ENCODE peak calls at places on chromosomes 3 and 15, in four cellular contexts. E, J, Y and Q are unnamed samples. For H3K4me1, the result is how much of the 10 kb centered on the place peaks cover.

GRCh38 chr3:15305366-15305844 is 27.0 kb downstream of the SH3BP5 start:
- DNase-seq in Y (peak), J (peak), E (no peak), Q (no peak)

GRCh38 chr3:179962617-179963387 is 73.9 kb downstream of the PEX5L start:
- DNase-seq in Y (no peak), E (no peak), J (no peak), Q (no peak)

GRCh38 chr3:164640586-164640985 is 437.7 kb downstream of the SI start:
- DNase-seq in Y (no peak), J (no peak), E (no peak), Q (no peak)

GRCh38 chr3:139758654-139759291 is 81.0 kb upstream of the NMNAT3 start:
- DNase-seq in E (peak), Y (peak), J (no peak), Q (no peak)

GRCh38 chr15:78321041-78321570 is 19.0 kb upstream of the CRABP1 start:
- DNase-seq in E (no peak), J (no peak), Y (peak), Q (peak)

GRCh38 chr3:151976211-151977050 is 103.0 kb downstream of the SUCNR1 start:
- DNase-seq in J (peak), E (no peak), Y (no peak), Q (peak)

GRCh38 chr15:74615313-74616019 is at the start of gene CLK3:
- DNase-seq in E (peak), J (peak), Y (peak), Q (peak)

GRCh38 chr15:78207110-78207458 is 27.3 kb downstream of the ACSBG1 start:
- DNase-seq in Y (no peak), E (no peak), J (no peak), Q (no peak)

GRCh38 chr3:122679467-122680291 is 960 bp upstream of the PARP14 start:
- DNase-seq in E (peak), J (peak), Y (peak), Q (no peak)

GRCh38 chr3:32959370-32959769 is 7.9 kb downstream of the CCR4 start:
- DNase-seq in Y (peak), E (peak), J (no peak), Q (no peak)

GRCh38 chr15:92164327-92165000 is 229.2 kb upstream of the ST8SIA2 start:
- DNase-seq in Y (peak), J (no peak), E (peak), Q (peak)

GRCh38 chr3:115927210-115927609 is 303.9 kb downstream of the GAP43 start:
- DNase-seq in Y (no peak), J (no peak), E (no peak), Q (no peak)

GRCh38 chr15:41512512-41513281 is 930 bp downstream of the LTK start:
- DNase-seq in J (no peak), Y (peak), E (peak), Q (peak)

GRCh38 chr3:157128771-157129671 is 30.9 kb downstream of the CCNL1 start:
- DNase-seq in J (peak), E (peak), Y (peak), Q (peak)

DNA sequence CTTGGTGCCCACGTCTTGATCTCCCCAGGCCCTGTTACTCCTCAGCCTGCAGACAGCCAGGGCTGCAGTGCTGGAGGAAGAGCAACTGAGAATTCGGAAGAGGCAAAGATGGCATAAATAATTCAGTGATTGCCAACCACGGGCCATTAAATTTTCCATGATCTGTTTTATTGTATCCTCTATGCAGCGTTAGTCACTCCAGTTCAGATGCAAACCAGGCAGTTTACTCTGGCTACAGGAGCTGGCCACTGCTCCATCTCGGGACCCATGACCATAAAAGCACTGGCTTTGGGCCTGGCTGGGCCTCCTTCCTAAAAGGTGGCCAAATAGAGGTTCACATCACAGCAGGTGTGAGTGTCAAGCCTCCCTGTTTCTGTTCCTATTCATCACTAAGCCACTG is 137.6 kb upstream of the TLE3 start:
- DNase-seq in Y (no peak), J (no peak), E (no peak), Q (no peak)
- H3K4me1 ChIP-seq in Y (under half), J (under half), E (under half), Q (under half)

DNA sequence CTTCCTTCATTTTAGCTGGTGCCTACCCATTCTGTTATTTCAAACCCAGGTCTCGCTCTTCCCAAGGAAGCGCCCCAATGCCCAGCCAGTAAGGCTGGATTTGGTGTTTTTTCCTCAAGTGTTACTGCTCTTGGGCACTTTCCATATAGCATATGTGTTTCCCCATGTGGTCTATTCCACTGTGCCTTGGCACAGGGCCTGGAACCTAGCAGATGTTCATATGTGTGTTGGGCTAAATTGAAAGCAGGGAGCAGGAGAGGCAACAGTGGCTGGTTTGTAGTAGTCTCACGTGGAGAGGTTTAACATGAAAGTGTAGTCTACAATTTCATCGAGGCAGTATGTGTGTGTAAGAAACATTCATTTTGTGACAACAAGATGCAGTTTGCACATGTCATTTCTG is 48.2 kb upstream of the TEX264 start:
- DNase-seq in E (no peak), Y (no peak), J (no peak), Q (no peak)
- H3K4me1 ChIP-seq in E (under half), Y (under half), J (under half), Q (under half)

DNA sequence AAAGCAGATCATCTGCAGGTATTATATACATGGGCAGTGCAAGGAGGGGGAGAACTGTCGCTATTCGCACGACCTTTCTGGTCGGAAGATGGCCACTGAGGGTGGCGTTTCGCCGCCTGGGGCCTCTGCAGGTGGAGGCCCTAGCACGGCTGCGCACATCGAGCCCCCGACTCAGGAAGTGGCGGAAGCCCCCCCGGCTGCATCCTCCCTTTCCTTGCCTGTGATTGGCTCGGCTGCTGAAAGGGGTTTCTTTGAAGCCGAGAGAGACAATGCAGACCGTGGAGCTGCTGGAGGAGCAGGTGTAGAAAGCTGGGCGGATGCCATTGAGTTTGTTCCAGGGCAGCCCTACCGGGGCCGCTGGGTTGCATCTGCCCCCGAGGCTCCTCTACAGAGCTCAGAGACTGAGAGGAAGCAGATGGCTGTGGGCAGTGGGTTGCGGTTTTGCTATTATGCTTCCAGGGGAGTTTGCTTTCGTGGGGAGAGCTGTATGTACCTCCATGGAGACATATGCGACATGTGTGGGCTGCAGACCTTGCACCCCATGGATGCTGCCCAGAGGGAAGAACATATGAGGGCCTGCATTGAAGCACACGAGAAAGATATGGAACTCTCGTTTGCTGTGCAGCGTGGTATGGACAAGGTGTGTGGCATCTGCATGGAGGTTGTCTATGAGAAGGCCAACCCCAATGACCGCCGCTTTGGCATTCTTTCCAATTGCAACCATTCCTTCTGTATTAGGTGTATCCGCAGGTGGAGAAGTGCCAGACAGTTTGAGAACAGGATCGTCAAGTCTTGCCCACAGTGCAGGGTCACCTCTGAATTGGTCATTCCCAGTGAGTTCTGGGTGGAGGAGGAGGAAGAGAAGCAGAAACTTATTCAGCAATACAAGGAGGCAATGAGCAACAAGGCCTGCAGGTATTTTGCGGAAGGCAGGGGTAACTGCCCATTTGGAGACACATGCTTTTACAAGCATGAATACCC is 886 bp downstream of the MKRN3 start:
- DNase-seq in Y (no peak), J (no peak), E (no peak), Q (peak)
- H3K4me1 ChIP-seq in Y (under half), J (under half), E (under half), Q (under half)

DNA sequence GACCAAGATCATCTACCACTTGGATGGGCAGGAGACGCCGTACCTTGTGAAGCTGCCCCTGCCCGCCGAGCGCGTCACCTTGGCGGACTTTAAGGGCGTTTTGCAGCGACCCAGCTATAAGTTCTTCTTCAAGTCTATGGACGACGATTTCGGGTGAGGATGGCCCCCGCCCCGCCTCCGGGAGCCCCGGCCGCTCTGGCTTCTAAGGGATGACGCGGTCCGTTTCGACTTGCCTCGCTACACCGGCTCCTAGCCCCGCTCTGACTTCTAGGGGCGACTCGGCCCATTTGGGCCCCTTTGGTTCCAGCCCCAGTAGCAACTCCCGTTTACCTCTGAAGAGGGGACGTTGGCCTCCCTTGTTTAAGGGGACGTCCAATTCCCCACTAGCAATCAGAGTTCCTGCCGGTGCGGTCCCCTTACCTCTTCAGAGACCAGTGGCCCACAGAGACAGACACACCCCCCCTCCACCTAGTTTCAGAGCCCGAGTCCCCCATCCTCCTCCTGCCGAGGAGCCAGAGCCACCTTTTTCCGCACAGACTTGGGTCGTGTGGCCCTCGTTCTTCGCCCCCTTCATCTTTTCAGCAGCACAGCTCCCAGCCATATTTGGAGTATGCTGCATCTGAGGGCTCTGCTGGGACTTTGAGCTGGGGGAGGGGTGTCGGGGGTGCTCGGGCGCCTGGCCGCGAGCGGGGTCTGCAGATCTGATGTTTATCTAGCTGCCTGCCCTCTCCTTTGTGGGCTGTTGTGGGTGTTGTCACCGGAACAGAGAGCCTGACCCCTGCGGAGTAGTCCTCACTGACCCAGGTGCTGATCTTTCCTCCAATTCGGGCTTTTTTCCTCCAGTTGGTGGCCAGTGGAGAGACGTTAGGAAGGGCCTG is 706 bp downstream of the DVL3 start:
- DNase-seq in Y (peak), J (no peak), E (peak), Q (peak)
- H3K4me1 ChIP-seq in Y (under half), J (under half), E (under half), Q (under half)

DNA sequence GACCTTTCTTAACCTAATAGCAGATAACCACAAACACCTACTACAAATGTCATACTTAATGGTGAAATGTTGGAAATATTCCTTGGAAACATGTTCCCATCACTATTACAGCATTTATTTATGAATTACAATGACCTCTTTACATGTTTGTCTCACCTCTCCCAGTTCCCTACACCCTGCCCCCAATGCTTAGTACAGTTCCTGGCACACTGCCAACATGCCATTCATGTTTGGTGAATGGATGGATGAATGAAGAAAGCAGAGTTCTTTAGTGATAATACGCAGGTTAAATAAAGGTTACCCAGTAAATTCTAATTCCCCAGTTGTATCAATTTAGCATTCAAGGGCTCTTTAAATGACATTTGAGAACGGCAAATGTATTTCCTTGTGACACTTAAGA is 259.9 kb upstream of the ATP11B start:
- DNase-seq in J (no peak), E (no peak), Y (no peak), Q (no peak)
- H3K4me1 ChIP-seq in J (under half), E (under half), Y (under half), Q (under half)

GRCh38 chr15:49155110-49155833 is at the start of gene COPS2:
- DNase-seq in E (peak), Y (peak), J (peak), Q (peak)

GRCh38 chr15:49154799-49155109 is 645 bp downstream of the COPS2 start:
- DNase-seq in J (no peak), E (no peak), Y (no peak), Q (no peak)

GRCh38 chr15:49154359-49154758 is 1.0 kb downstream of the COPS2 start:
- DNase-seq in J (no peak), Y (no peak), E (no peak), Q (no peak)

GRCh38 chr15:49151831-49152230 is 3.6 kb downstream of the COPS2 start:
- DNase-seq in J (no peak), Y (no peak), E (no peak), Q (no peak)

DNA sequence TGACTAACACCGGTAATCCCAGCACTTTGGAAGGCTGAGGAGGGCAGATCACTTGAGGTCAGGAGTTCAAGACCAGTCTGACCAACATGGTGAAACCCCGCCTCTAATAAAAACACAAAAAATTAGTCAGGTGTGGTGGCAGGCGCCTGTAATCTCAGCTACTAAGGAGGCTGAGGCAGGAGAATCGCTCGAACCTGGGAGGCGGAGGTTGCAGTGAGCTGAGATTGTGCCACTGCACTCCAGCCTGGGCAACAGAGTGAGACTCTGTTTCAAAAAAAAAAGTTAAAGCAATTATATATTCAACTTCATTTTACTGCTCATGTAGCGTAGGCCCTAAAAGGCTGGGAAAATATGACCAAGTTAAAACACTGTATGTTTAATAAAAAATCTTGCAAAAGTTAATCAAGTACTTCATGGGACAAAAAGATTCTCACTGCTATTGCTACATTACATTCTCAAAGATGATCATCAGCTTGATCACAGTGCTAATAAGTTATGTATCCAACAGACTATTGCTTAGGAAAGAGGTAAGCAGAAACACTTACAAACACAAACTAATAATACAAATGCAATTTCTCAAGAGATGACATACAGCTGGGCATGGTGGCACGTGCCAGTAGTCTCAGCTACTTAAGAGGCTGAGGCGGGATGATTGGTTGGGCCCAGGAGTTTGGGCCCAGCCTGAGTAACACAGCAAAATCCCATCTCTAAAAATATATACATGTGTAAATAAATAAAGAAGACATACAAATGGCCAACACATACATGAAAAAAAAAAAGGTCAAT is 2.7 kb downstream of the COPS2 start:
- DNase-seq in J (no peak), E (no peak), Y (no peak), Q (no peak)
- H3K4me1 ChIP-seq in J (under half), E (under half), Y (under half), Q (under half)

DNA sequence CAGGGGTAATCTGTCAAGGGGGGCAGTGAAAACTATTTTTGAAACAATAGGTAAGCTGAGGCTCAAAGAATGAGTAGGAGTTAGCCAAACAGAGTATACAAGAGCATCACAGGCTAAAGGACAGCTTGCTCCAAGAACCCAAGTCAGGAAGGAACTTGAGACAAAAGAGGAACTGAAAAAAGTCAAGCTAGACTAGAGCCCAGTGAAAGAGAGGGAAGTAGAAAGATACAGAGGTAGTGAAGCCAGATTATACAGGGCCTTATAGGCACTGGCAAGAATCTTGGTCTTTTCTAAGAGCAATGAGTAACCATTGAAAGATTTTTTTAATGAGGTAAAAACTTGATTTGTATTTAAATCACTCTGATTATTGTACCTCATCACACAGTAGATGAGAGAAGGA is 69.9 kb downstream of the FILIP1L start:
- DNase-seq in Y (no peak), E (no peak), J (no peak), Q (no peak)
- H3K4me1 ChIP-seq in Y (under half), E (under half), J (half or more), Q (half or more)

GRCh38 chr3:148332509-148332908 is 365.2 kb upstream of the AGTR1 start:
- DNase-seq in Y (no peak), E (no peak), J (no peak), Q (no peak)

GRCh38 chr3:148333091-148333490 is 364.6 kb upstream of the AGTR1 start:
- DNase-seq in Y (peak), J (no peak), E (no peak), Q (no peak)

GRCh38 chr3:148329481-148330220 is 368.1 kb upstream of the AGTR1 start:
- DNase-seq in E (no peak), J (no peak), Y (peak), Q (no peak)

GRCh38 chr3:148330486-148330885 is 367.2 kb upstream of the AGTR1 start:
- DNase-seq in E (no peak), J (no peak), Y (no peak), Q (no peak)

DNA sequence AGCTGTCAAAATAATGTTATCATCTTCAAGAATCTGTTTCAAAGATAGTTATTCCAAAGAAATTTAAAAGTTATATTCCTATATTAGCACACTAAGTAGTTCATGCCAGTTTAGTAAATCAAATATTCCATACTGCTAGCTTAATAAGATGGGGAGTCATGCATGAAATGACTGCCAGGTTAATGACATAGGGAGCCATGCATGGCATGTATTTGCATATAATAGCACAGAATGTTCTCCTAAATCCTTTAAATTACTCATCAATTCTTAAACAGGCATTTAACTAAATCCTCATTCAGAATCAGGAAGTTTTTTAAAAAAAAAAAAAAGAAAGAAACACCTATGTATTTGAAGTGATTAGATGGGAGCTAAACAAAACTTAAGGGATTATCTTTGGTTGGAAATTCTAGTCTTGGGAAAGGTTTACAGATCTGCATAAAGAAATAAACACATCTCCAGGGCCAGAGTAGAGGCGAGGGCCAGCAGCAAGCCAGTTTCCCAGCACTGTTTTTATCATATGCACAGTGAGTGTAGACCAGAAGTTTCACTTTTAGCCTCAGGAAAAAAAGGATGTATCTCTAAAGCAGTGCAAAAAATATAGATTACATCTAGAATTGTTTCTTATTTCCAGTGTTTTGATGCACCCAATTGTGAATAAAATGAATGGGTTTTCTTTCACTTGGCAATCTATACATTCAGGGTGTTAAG is 366.4 kb upstream of the AGTR1 start:
- DNase-seq in Y (no peak), J (no peak), E (no peak), Q (peak)
- H3K4me1 ChIP-seq in Y (under half), J (under half), E (under half), Q (under half)

DNA sequence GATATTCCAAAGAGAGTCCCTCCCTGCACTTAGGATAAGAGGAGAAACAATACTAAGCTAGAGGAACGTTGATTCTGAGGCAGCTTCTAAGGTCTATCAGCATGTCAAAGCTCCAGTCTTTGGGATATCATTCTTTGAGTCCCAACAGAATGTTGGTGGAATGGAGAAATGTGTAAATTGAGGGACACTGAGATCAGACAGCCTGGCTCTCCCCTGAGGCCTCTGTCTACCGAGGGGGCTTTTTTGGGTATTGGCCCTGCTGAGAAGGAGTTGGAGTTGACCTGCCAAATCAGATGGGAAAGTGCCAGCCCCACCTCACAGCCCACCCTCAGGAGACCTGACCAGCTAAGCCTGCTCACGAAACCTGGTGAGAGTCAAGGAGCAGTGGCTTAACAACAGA is 27.6 kb upstream of the LRTM1 start:
- DNase-seq in Y (no peak), E (no peak), J (no peak), Q (no peak)
- H3K4me1 ChIP-seq in Y (under half), E (under half), J (under half), Q (under half)